ENCODE peak calls at places on chromosomes 3 and 15, in ten cellular contexts. Q is breast epithelium; R is activated B cell treated with CpG ODN at 0.5 μM for 24 hours; P is NCI-H69; D is lung; K is natural killer cell; S is CD8-positive, alpha-beta T cell; M is DMS153; I is GM04504; G is fibroblast of the aortic adventitia. T is an unnamed sample.

GRCh38 chr3:123799544-123800351 is 84.4 kb downstream of the MYLK start:
- DNase-seq in Q (no peak), R (no peak), P (peak), D (no peak), K (no peak), S (no peak), M (no peak), I (no peak), G (peak), T (no peak)

GRCh38 chr3:126197854-126198584 is 17.6 kb upstream of the ALDH1L1 start:
- DNase-seq in Q (no peak), R (no peak), P (peak), D (peak), K (no peak), S (peak), M (peak), I (peak), G (peak), T (peak)

GRCh38 chr3:183151716-183152385 is 10.7 kb downstream of the LAMP3 start:
- DNase-seq in Q (no peak), R (no peak), P (no peak), D (peak), K (no peak), S (no peak), M (no peak), I (no peak), G (no peak), T (no peak)

GRCh38 chr3:170907519-170908234 is 760 bp downstream of the EIF5A2 start:
- DNase-seq in Q (no peak), R (no peak), P (peak), D (no peak), K (no peak), S (no peak), M (peak), I (no peak), G (peak), T (peak)

GRCh38 chr15:89396723-89397652 is 62.4 kb upstream of the POLG start:
- DNase-seq in Q (no peak), R (no peak), P (no peak), D (no peak), K (no peak), S (no peak), M (no peak), I (no peak), G (no peak), T (no peak)

GRCh38 chr3:49349617-49350114 is 8.5 kb downstream of the GPX1 start:
- DNase-seq in Q (no peak), R (no peak), P (no peak), D (no peak), K (no peak), S (no peak), M (no peak), I (no peak), G (no peak), T (no peak)

GRCh38 chr3:54146383-54147239 is 24.3 kb downstream of the CACNA2D3 start:
- DNase-seq in Q (no peak), R (no peak), P (peak), D (no peak), K (no peak), S (no peak), M (no peak), I (no peak), G (no peak), T (no peak)

GRCh38 chr3:126117212-126117611 is 33.3 kb upstream of the SLC41A3 start:
- DNase-seq in Q (no peak), R (no peak), P (no peak), D (no peak), K (peak), S (peak), M (no peak), I (no peak), G (no peak), T (no peak)

GRCh38 chr3:126149256-126149902 is 31.0 kb downstream of the ALDH1L1 start:
- DNase-seq in Q (no peak), R (no peak), P (no peak), D (peak), K (no peak), S (no peak), M (no peak), I (no peak), G (no peak), T (no peak)

GRCh38 chr15:40075298-40076044 is 33.2 kb downstream of the BMF start:
- DNase-seq in Q (no peak), R (no peak), P (peak), D (peak), K (no peak), S (no peak), M (peak), I (no peak), G (no peak), T (peak)

GRCh38 chr3:11455977-11456376 is 183.8 kb downstream of the ATG7 start:
- DNase-seq in Q (no peak), R (no peak), P (no peak), D (no peak), K (no peak), S (no peak), M (no peak), I (no peak), G (peak), T (peak)

GRCh38 chr3:145864336-145864735 is 296.6 kb downstream of the PLOD2 start:
- DNase-seq in Q (no peak), R (no peak), P (no peak), D (no peak), K (no peak), S (no peak), M (no peak), I (no peak), G (no peak), T (no peak)

GRCh38 chr3:117059054-117059989 is 349.7 kb downstream of the TUSC7 start:
- DNase-seq in Q (no peak), R (no peak), P (peak), D (no peak), K (no peak), S (no peak), M (peak), I (peak), G (peak), T (peak)

GRCh38 chr15:85615930-85616329 is 178.8 kb downstream of the KLHL25 start:
- DNase-seq in Q (no peak), R (no peak), P (peak), D (no peak), K (no peak), S (no peak), M (no peak), I (no peak), G (peak), T (peak)

GRCh38 chr3:54951405-54951804 is 23.5 kb upstream of the LRTM1 start:
- DNase-seq in Q (peak), R (no peak), P (peak), D (peak), K (no peak), S (no peak), M (no peak), I (peak), G (peak), T (peak)

GRCh38 chr15:50452927-50453326 is 28.7 kb downstream of the USP8 start:
- DNase-seq in Q (no peak), R (no peak), P (no peak), D (no peak), K (no peak), S (no peak), M (no peak), I (no peak), G (peak), T (peak)

T was measured in mesenchymal stem cell.